ENCODE peak calls at places on chromosomes 6 and 20, in nine cellular contexts. F is ovary, T is sigmoid colon, S is SJSA1, L is endodermal cell, C is mammary epithelial cell, G is lower lobe of right lung, O is fibroblast of lung, Q is right lobe of liver. A is an unnamed sample. For H3K4me1, the result is how much of the 10 kb centered on the place peaks cover.

GRCh38 chr6:73580247-73581149 is 59.7 kb upstream of the EEF1A1 start:
- DNase-seq in F (peak), T (peak), S (peak), L (peak), C (peak), G (peak), O (peak), Q (peak), A (peak)

GRCh38 chr6:33410711-33411631 is at the start of gene PHF1:
- DNase-seq in F (no peak), T (no peak), S (peak), L (no peak), C (no peak), G (peak), O (peak), Q (peak), A (no peak)

GRCh38 chr6:34391023-34391485 is 1.4 kb downstream of the NUDT3 start:
- DNase-seq in F (peak), T (peak), S (peak), L (no peak), C (peak), G (no peak), O (peak), Q (peak), A (peak)

GRCh38 chr20:23270427-23270911 is 80.1 kb upstream of the NXT1 start:
- DNase-seq in F (no peak), T (no peak), S (peak), L (no peak), C (no peak), G (no peak), O (peak), Q (no peak), A (peak)

GRCh38 chr6:42819803-42820508 is 38.1 kb downstream of the BICRAL start:
- DNase-seq in F (no peak), T (no peak), S (no peak), L (peak), C (no peak), G (no peak), O (no peak), Q (no peak), A (peak)

GRCh38 chr6:13615802-13616140 is 636 bp downstream of the NOL7 start:
- DNase-seq in F (peak), T (peak), S (no peak), L (peak), C (no peak), G (peak), O (no peak), Q (peak), A (peak)

GRCh38 chr20:7025635-7026034 is 258.1 kb downstream of the BMP2 start:
- DNase-seq in F (no peak), T (no peak), S (no peak), L (no peak), C (no peak), G (no peak), O (no peak), Q (no peak), A (no peak)

GRCh38 chr6:17393335-17394191 is at the start of gene CAP2:
- DNase-seq in F (peak), T (peak), S (peak), L (peak), C (peak), G (peak), O (peak), Q (peak), A (peak)

GRCh38 chr6:53410508-53411258 is 61.9 kb upstream of the ELOVL5 start:
- DNase-seq in F (peak), T (no peak), S (peak), L (peak), C (peak), G (peak), O (peak), Q (peak), A (peak)

GRCh38 chr6:144150673-144151009 is 324 bp downstream of the STX11 start:
- DNase-seq in F (peak), T (no peak), S (no peak), L (peak), C (peak), G (peak), O (peak), Q (peak), A (peak)

GRCh38 chr6:72861935-72862432 is 240.1 kb downstream of the KCNQ5 start:
- DNase-seq in F (no peak), T (no peak), S (no peak), L (no peak), C (peak), G (no peak), O (peak), Q (no peak), A (no peak)

GRCh38 chr6:30942338-30943060 is 1.7 kb downstream of the MUCL3 start:
- DNase-seq in F (peak), T (peak), S (peak), L (peak), C (peak), G (peak), O (peak), Q (peak), A (peak)

GRCh38 chr6:130222775-130223174 is at the start of gene SAMD3:
- DNase-seq in F (no peak), T (no peak), S (no peak), L (no peak), C (no peak), G (no peak), O (no peak), Q (no peak), A (no peak)

GRCh38 chr6:110255356-110255755 is 75.1 kb downstream of the CDC40 start:
- DNase-seq in F (no peak), T (no peak), S (peak), L (peak), C (peak), G (no peak), O (peak), Q (peak), A (peak)

GRCh38 chr20:35467339-35468224 is 12.2 kb downstream of the CEP250 start:
- DNase-seq in F (peak), T (peak), S (no peak), L (no peak), C (no peak), G (no peak), O (peak), Q (no peak), A (no peak)

GRCh38 chr20:49230575-49231211 is 11.5 kb downstream of the DDX27 start:
- DNase-seq in F (no peak), T (peak), S (no peak), L (no peak), C (peak), G (peak), O (no peak), Q (peak), A (peak)

GRCh38 chr6:116954938-116955337 is 77.9 kb downstream of the RFX6 start:
- DNase-seq in F (no peak), T (no peak), S (no peak), L (no peak), C (no peak), G (no peak), O (no peak), Q (peak), A (no peak)

GRCh38 chr6:35967059-35967769 is 46.3 kb upstream of the SRPK1 start:
- DNase-seq in F (no peak), T (no peak), S (no peak), L (no peak), C (no peak), G (no peak), O (no peak), Q (no peak), A (no peak)

GRCh38 chr6:126888727-126889725 is 229.4 kb upstream of the RSPO3 start:
- DNase-seq in F (no peak), T (no peak), S (no peak), L (no peak), C (no peak), G (no peak), O (no peak), Q (no peak), A (no peak)

GRCh38 chr6:157638779-157639178 is 184.3 kb upstream of the SNX9 start:
- DNase-seq in F (no peak), T (peak), S (no peak), L (no peak), C (no peak), G (no peak), O (no peak), Q (no peak), A (no peak)

GRCh38 chr6:68296126-68296525 is 339.0 kb upstream of the ADGRB3 start:
- DNase-seq in F (no peak), T (no peak), S (no peak), L (no peak), C (no peak), G (no peak), O (peak), Q (no peak), A (no peak)

GRCh38 chr20:58389324-58389967 is 417 bp downstream of the VAPB start:
- DNase-seq in F (no peak), T (peak), S (peak), L (no peak), C (peak), G (no peak), O (peak), Q (peak), A (peak)

GRCh38 chr20:46757135-46757534 is 47.7 kb downstream of the SLC2A10 start:
- DNase-seq in F (no peak), T (no peak), S (no peak), L (no peak), C (no peak), G (no peak), O (no peak), Q (no peak), A (no peak)

GRCh38 chr20:59831024-59831900 is 102.2 kb downstream of the SYCP2 start:
- DNase-seq in F (no peak), T (peak), S (no peak), L (peak), C (peak), G (peak), O (no peak), Q (no peak), A (no peak)

GRCh38 chr6:55405474-55406220 is 78.4 kb downstream of the GFRAL start:
- DNase-seq in F (no peak), T (no peak), S (no peak), L (no peak), C (no peak), G (no peak), O (no peak), Q (no peak), A (no peak)

GRCh38 chr6:128365520-128366160 is 154.8 kb downstream of the PTPRK start:
- DNase-seq in F (no peak), T (no peak), S (no peak), L (no peak), C (no peak), G (no peak), O (no peak), Q (no peak), A (no peak)

GRCh38 chr20:32839982-32840285 is 18.8 kb upstream of the EFCAB8 start:
- DNase-seq in F (no peak), T (no peak), S (no peak), L (no peak), C (no peak), G (no peak), O (no peak), Q (no peak), A (no peak)

GRCh38 chr6:42784739-42785498 is 3.1 kb downstream of the BICRAL start:
- DNase-seq in F (no peak), T (no peak), S (no peak), L (peak), C (no peak), G (no peak), O (no peak), Q (no peak), A (no peak)

GRCh38 chr20:52760791-52761190 is 211.4 kb upstream of the TSHZ2 start:
- DNase-seq in F (no peak), T (no peak), S (no peak), L (peak), C (no peak), G (no peak), O (no peak), Q (no peak), A (no peak)

GRCh38 chr6:15335916-15336315 is 90.0 kb downstream of the JARID2 start:
- DNase-seq in F (no peak), T (no peak), S (no peak), L (no peak), C (no peak), G (no peak), O (no peak), Q (no peak), A (no peak)
- H3K4me1 ChIP-seq in F (under half), T (under half), S (under half), L (under half), C (under half), G (under half), O (under half), Q (under half), A (under half)

GRCh38 chr20:63835031-63835858 is 4.2 kb upstream of the ZBTB46 start:
- DNase-seq in F (peak), T (peak), S (peak), L (peak), C (peak), G (peak), O (peak), Q (peak), A (peak)

GRCh38 chr20:63836335-63837133 is 5.5 kb upstream of the ZBTB46 start:
- DNase-seq in F (peak), T (no peak), S (no peak), L (no peak), C (no peak), G (no peak), O (no peak), Q (no peak), A (peak)

GRCh38 chr20:63834545-63834880 is 3.4 kb upstream of the ZBTB46 start:
- DNase-seq in F (no peak), T (no peak), S (no peak), L (no peak), C (no peak), G (no peak), O (no peak), Q (no peak), A (no peak)

GRCh38 chr20:63831696-63832686 is 927 bp upstream of the ZBTB46 start:
- DNase-seq in F (peak), T (no peak), S (no peak), L (peak), C (no peak), G (no peak), O (peak), Q (peak), A (no peak)

GRCh38 chr20:63833776-63834544 is 2.9 kb upstream of the ZBTB46 start:
- DNase-seq in F (peak), T (no peak), S (peak), L (no peak), C (no peak), G (no peak), O (peak), Q (no peak), A (peak)
- H3K27ac ChIP-seq in F (peak), T (no peak), S (no peak), L (no peak), C (no peak), G (peak), O (peak), Q (no peak), A (no peak)

GRCh38 chr6:41705996-41706835 is 29.2 kb downstream of the TFEB start:
- DNase-seq in F (peak), T (peak), S (no peak), L (peak), C (peak), G (peak), O (peak), Q (peak), A (peak)
- H3K4me1 ChIP-seq in F (under half), T (half or more), S (under half), L (under half), C (under half), G (under half), O (under half), Q (under half), A (under half)

GRCh38 chr6:134073156-134073555 is 20.7 kb upstream of the SLC2A12 start:
- DNase-seq in F (no peak), T (no peak), S (no peak), L (no peak), C (no peak), G (no peak), O (no peak), Q (no peak), A (no peak)
- H3K27ac ChIP-seq in F (no peak), T (no peak), S (no peak), L (no peak), C (no peak), G (no peak), O (no peak), Q (no peak), A (no peak)

DNA sequence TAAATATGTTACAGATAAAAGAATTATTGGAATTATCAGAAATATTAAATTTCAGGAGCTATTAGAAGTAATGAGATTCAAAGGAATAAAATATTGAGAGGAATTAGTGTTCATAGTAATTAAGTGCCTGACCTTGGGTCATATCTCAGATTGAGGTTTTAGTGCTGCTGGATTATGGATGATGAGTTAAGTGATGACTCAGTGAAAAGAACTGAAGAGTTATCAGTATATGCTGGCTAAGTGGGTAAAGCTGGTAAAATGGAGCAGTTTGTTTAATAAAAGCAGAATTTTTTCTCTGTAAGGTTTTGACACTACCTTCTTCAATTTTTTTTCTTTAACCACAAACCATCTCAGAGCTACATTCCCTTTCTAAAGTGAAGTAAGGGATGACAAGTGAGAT is 206.7 kb downstream of the MANEA start:
- DNase-seq in F (no peak), T (no peak), S (no peak), L (no peak), C (no peak), G (no peak), O (no peak), Q (no peak), A (no peak)
- H3K4me1 ChIP-seq in F (under half), T (under half), S (under half), L (under half), C (under half), G (under half), O (under half), Q (under half), A (under half)

GRCh38 chr6:137013738-137014602 is 30.8 kb downstream of the IL20RA start:
- DNase-seq in F (peak), T (no peak), S (no peak), L (no peak), C (peak), G (no peak), O (peak), Q (no peak), A (peak)
- H3K27ac ChIP-seq in F (no peak), T (no peak), S (no peak), L (no peak), C (no peak), G (no peak), O (no peak), Q (no peak), A (no peak)

GRCh38 chr20:41148956-41149355 is 11.6 kb downstream of the PLCG1 start:
- DNase-seq in F (no peak), T (no peak), S (no peak), L (no peak), C (no peak), G (no peak), O (no peak), Q (no peak), A (no peak)

GRCh38 chr20:41142914-41143313 is 5.6 kb downstream of the PLCG1 start:
- DNase-seq in F (no peak), T (no peak), S (no peak), L (no peak), C (no peak), G (no peak), O (no peak), Q (no peak), A (no peak)

GRCh38 chr20:41145317-41145716 is 8.0 kb downstream of the PLCG1 start:
- DNase-seq in F (no peak), T (no peak), S (no peak), L (no peak), C (no peak), G (no peak), O (no peak), Q (no peak), A (no peak)

GRCh38 chr20:41143354-41143753 is 6.0 kb downstream of the PLCG1 start:
- DNase-seq in F (no peak), T (no peak), S (no peak), L (no peak), C (no peak), G (no peak), O (no peak), Q (no peak), A (no peak)

DNA sequence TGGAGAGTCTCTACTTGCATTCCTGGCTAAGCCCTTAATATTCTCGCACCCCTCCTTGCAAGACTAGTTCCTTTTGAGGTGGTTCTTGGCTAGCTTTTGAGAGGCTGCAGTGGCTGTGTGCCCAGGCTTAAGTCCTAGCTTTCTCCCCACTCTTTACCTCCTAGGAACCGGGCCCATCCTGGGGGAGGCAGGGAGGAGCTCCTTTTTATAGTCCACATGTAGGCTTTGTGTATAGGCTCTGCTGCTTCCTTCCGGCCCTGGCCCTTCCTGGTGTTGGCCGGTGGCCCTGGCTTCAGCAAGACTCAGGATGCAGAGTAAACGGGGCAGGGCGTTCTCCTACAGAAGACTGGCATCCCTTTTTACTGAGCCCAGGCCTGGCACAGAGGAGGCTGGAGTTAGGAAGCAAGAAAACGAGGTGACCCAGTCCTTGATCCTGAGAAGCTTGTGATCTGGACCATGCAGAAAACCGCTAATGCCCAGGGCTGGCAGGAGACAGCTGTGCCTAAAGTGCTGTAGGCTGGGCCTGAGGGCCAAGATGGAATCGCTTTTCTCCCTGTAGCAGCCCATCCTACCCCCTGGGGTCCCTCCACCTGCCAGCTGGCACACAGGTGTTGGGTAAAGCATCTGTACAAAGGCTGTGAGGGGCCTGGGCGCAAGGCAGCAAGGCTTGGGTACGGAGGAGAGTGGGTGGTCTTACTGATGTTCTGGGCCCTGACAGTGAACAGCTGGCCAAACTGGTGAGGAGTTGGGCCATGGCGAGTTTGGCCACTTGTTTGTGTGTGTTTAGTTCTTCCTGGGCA is 8.7 kb downstream of the PLCG1 start:
- DNase-seq in F (no peak), T (peak), S (no peak), L (no peak), C (no peak), G (peak), O (no peak), Q (no peak), A (no peak)
- H3K4me1 ChIP-seq in F (under half), T (under half), S (under half), L (under half), C (under half), G (half or more), O (under half), Q (under half), A (under half)

A was measured in SJCRH30.